ENCODE peak calls at places on chromosomes 12 and 14, in ten cellular contexts. I is fibroblast of the conjunctiva; Q is NCI-H1105; E is cardiac septum; X is HCEC 1CT; D is cardiac muscle cell; H is heart right ventricle; R is HTR-8/SVneo; M is stimulated activated naive CD8-positive, alpha-beta T cell treated with anti-CD3 and anti-CD28 coated beads, Interleukin-15, Interleukin-2, amounts not matched to agents 100 U/mL and 50 U/mL, for 24 hours; B is GM12864. J is an unnamed sample.

GRCh38 chr12:45401008-45401407 is 185.1 kb downstream of the ANO6 start:
- DNase-seq in I (no peak), Q (peak; percentile 63), E (no peak), X (no peak), D (no peak), H (no peak), R (no peak), M (no peak), B (no peak), J (no peak)

GRCh38 chr12:57604454-57605307 is at the start of gene DTX3:
- DNase-seq in I (no peak), Q (peak; percentile 43), E (no peak), X (peak; percentile 34), D (peak; percentile 37), H (peak; percentile 50), R (peak; percentile 50), M (peak; percentile 58), B (no peak), J (peak; percentile 84)

GRCh38 chr12:48032597-48032996 is 28.3 kb upstream of the COL2A1 start:
- DNase-seq in I (no peak), Q (no peak), E (no peak), X (no peak), D (no peak), H (no peak), R (no peak), M (no peak), B (no peak), J (no peak)

GRCh38 chr14:91264151-91265150 is 19.9 kb upstream of the GPR68 start:
- DNase-seq in I (no peak), Q (no peak), E (no peak), X (no peak), D (peak; percentile 29), H (peak; percentile 44), R (no peak), M (peak; percentile 48), B (no peak), J (no peak)

GRCh38 chr12:92464911-92465310 is 237.9 kb upstream of the PLEKHG7 start:
- DNase-seq in I (no peak), Q (no peak), E (no peak), X (no peak), D (no peak), H (no peak), R (no peak), M (no peak), B (no peak), J (no peak)

GRCh38 chr12:115008951-115009350 is 325.0 kb upstream of the TBX3 start:
- DNase-seq in I (no peak), Q (no peak), E (no peak), X (no peak), D (no peak), H (no peak), R (no peak), M (no peak), B (no peak), J (no peak)

GRCh38 chr12:80205960-80206359 is 106.6 kb downstream of the OTOGL start:
- DNase-seq in I (no peak), Q (no peak), E (no peak), X (no peak), D (no peak), H (no peak), R (no peak), M (no peak), B (no peak), J (no peak)

GRCh38 chr12:26298785-26299621 is 103.6 kb downstream of the SSPN start:
- DNase-seq in I (peak; percentile 44), Q (no peak), E (no peak), X (peak; percentile 87), D (peak; percentile 19), H (no peak), R (peak; percentile 75), M (no peak), B (peak; percentile 83), J (peak; percentile 12)

GRCh38 chr12:119207161-119207560 is 28.4 kb downstream of the HSPB8 start:
- DNase-seq in I (no peak), Q (no peak), E (peak; percentile 62), X (no peak), D (no peak), H (no peak), R (no peak), M (no peak), B (no peak), J (no peak)

GRCh38 chr14:93112891-93113677 is 2.6 kb downstream of the ITPK1 start:
- DNase-seq in I (peak; percentile 81), Q (peak; percentile 68), E (peak; percentile 85), X (peak; percentile 79), D (peak; percentile 93), H (peak; percentile 66), R (peak; percentile 62), M (peak; percentile 83), B (peak; percentile 62), J (peak; percentile 71)

GRCh38 chr14:22008766-22009165 is 335.1 kb upstream of the OR4E1 start:
- DNase-seq in I (no peak), Q (no peak), E (no peak), X (no peak), D (no peak), H (no peak), R (no peak), M (no peak), B (no peak), J (no peak)

GRCh38 chr12:118059645-118060275 is 1.2 kb downstream of the WSB2 start:
- DNase-seq in I (no peak), Q (no peak), E (no peak), X (no peak), D (peak; percentile 8), H (no peak), R (no peak), M (no peak), B (no peak), J (no peak)

GRCh38 chr12:79512068-79512467 is 178.7 kb downstream of the PAWR start:
- DNase-seq in I (no peak), Q (no peak), E (no peak), X (no peak), D (no peak), H (no peak), R (no peak), M (no peak), B (no peak), J (no peak)

GRCh38 chr12:127162902-127163301 is 1104.1 kb upstream of the TMEM132C start:
- DNase-seq in I (peak; percentile 28), Q (no peak), E (no peak), X (peak; percentile 84), D (no peak), H (no peak), R (peak; percentile 10), M (peak; percentile 32), B (peak; percentile 38), J (no peak)

GRCh38 chr12:6921996-6922935 is 5.5 kb upstream of the ATN1 start:
- DNase-seq in I (no peak), Q (no peak), E (no peak), X (no peak), D (no peak), H (no peak), R (no peak), M (no peak), B (no peak), J (no peak)

GRCh38 chr12:5262885-5263284 is 169.0 kb upstream of the NTF3 start:
- DNase-seq in I (no peak), Q (no peak), E (no peak), X (no peak), D (no peak), H (no peak), R (no peak), M (no peak), B (no peak), J (no peak)

GRCh38 chr14:67269338-67270060 is 28.3 kb downstream of the PALS1 start:
- DNase-seq in I (peak; percentile 68), Q (no peak), E (no peak), X (peak; percentile 89), D (peak; percentile 59), H (no peak), R (peak; percentile 70), M (no peak), B (no peak), J (peak; percentile 4)

GRCh38 chr12:68138480-68138879 is 21.1 kb downstream of the IFNG start:
- DNase-seq in I (no peak), Q (no peak), E (no peak), X (no peak), D (no peak), H (no peak), R (no peak), M (peak; percentile 25), B (no peak), J (no peak)

GRCh38 chr14:53955234-53955556 is 1.4 kb downstream of the BMP4 start:
- DNase-seq in I (no peak), Q (no peak), E (no peak), X (no peak), D (no peak), H (no peak), R (no peak), M (no peak), B (no peak), J (no peak)

GRCh38 chr12:95484524-95484923 is 10.6 kb downstream of the METAP2 start:
- DNase-seq in I (no peak), Q (no peak), E (no peak), X (no peak), D (no peak), H (no peak), R (no peak), M (no peak), B (no peak), J (peak; percentile 13)

GRCh38 chr12:15151141-15152091 is 69.8 kb downstream of the RERG start:
- DNase-seq in I (peak; percentile 35), Q (peak; percentile 29), E (no peak), X (peak; percentile 44), D (peak; percentile 46), H (no peak), R (no peak), M (no peak), B (no peak), J (peak; percentile 27)

GRCh38 chr12:93823616-93824410 is 146.6 kb downstream of the CRADD start:
- DNase-seq in I (no peak), Q (no peak), E (no peak), X (no peak), D (no peak), H (no peak), R (no peak), M (no peak), B (no peak), J (no peak)

GRCh38 chr14:29710015-29710414 is 217.6 kb downstream of the PRKD1 start:
- DNase-seq in I (no peak), Q (no peak), E (no peak), X (peak; percentile 17), D (peak; percentile 31), H (no peak), R (no peak), M (no peak), B (no peak), J (no peak)

GRCh38 chr12:41932470-41932991 is 212.1 kb downstream of the GXYLT1 start:
- DNase-seq in I (no peak), Q (peak; percentile 98), E (peak; percentile 93), X (no peak), D (peak; percentile 57), H (peak; percentile 84), R (no peak), M (peak; percentile 24), B (no peak), J (peak; percentile 91)

GRCh38 chr12:95942106-95942531 is 295 bp downstream of the CCDC38 start:
- DNase-seq in I (no peak), Q (peak; percentile 47), E (no peak), X (peak; percentile 31), D (no peak), H (no peak), R (no peak), M (no peak), B (no peak), J (no peak)

GRCh38 chr14:68542346-68542745 is 250.5 kb downstream of the ZFP36L1 start:
- DNase-seq in I (no peak), Q (no peak), E (no peak), X (no peak), D (no peak), H (no peak), R (no peak), M (no peak), B (no peak), J (no peak)

GRCh38 chr12:108210001-108210400 is 80.9 kb downstream of the WSCD2 start:
- DNase-seq in I (no peak), Q (no peak), E (no peak), X (no peak), D (no peak), H (no peak), R (no peak), M (no peak), B (no peak), J (no peak)

GRCh38 chr12:64610092-64610659 is at the start of gene RASSF3:
- DNase-seq in I (no peak), Q (peak; percentile 40), E (peak; percentile 93), X (peak; percentile 74), D (peak; percentile 88), H (peak; percentile 81), R (no peak), M (peak; percentile 83), B (no peak), J (peak; percentile 94)